ENCODE peak calls at places on chromosomes 16 and 17, in five cellular contexts. S, K, J, A and Q are unnamed samples.

GRCh38 chr16:77599793-77600415 is 122.4 kb upstream of the NUDT7 start:
- DNase-seq in S (no peak), K (peak; percentile 50), J (no peak), A (no peak), Q (peak; percentile 16)

GRCh38 chr17:43601280-43602050 is 55.3 kb upstream of the ETV4 start:
- DNase-seq in S (no peak), K (peak; percentile 43), J (peak; percentile 64), A (no peak), Q (no peak)

GRCh38 chr16:57748596-57748995 is 13.0 kb downstream of the KATNB1 start:
- DNase-seq in S (no peak), K (no peak), J (no peak), A (no peak), Q (no peak)

GRCh38 chr17:66304304-66305174 is 2.1 kb downstream of the PRKCA start:
- DNase-seq in S (no peak), K (peak; percentile 42), J (no peak), A (no peak), Q (no peak)

GRCh38 chr16:25228372-25228771 is 11.6 kb downstream of the AQP8 start:
- DNase-seq in S (no peak), K (no peak), J (no peak), A (no peak), Q (no peak)

GRCh38 chr17:78174870-78175642 is 6.7 kb downstream of the SYNGR2 start:
- DNase-seq in S (no peak), K (no peak), J (no peak), A (no peak), Q (no peak)

GRCh38 chr16:2852731-2853507 is 5.1 kb downstream of the PRSS22 start:
- DNase-seq in S (no peak), K (no peak), J (no peak), A (no peak), Q (no peak)

GRCh38 chr17:1228752-1229353 is 41.4 kb upstream of the BHLHA9 start:
- DNase-seq in S (no peak), K (no peak), J (no peak), A (no peak), Q (peak; percentile 31)

GRCh38 chr17:59329558-59330313 is 1.7 kb upstream of the YPEL2 start:
- DNase-seq in S (no peak), K (peak; percentile 75), J (peak; percentile 69), A (peak; percentile 53), Q (peak; percentile 63)

GRCh38 chr17:62703269-62703775 is 75.9 kb downstream of the MRC2 start:
- DNase-seq in S (no peak), K (peak; percentile 39), J (peak; percentile 49), A (no peak), Q (no peak)

GRCh38 chr17:80879723-80880649 is 111.7 kb upstream of the CHMP6 start:
- DNase-seq in S (no peak), K (no peak), J (peak; percentile 13), A (no peak), Q (peak; percentile 49)

GRCh38 chr17:81386646-81387234 is 8.5 kb upstream of the BAHCC1 start:
- DNase-seq in S (no peak), K (no peak), J (no peak), A (no peak), Q (peak; percentile 79)

GRCh38 chr17:81337449-81337848 is 42.3 kb upstream of the SLC38A10 start:
- DNase-seq in S (no peak), K (no peak), J (no peak), A (no peak), Q (no peak)

GRCh38 chr17:43341705-43342600 is 56.8 kb upstream of the ARL4D start:
- DNase-seq in S (no peak), K (peak; percentile 78), J (no peak), A (no peak), Q (no peak)

GRCh38 chr17:35709874-35710273 is 21.6 kb upstream of the RASL10B start:
- DNase-seq in S (no peak), K (peak; percentile 29), J (no peak), A (peak; percentile 38), Q (no peak)

GRCh38 chr17:62937636-62938035 is 28.4 kb upstream of the TANC2 start:
- DNase-seq in S (no peak), K (no peak), J (no peak), A (no peak), Q (no peak)

GRCh38 chr17:46013502-46014165 is 14.6 kb downstream of the STH start:
- DNase-seq in S (no peak), K (peak; percentile 24), J (no peak), A (no peak), Q (no peak)

GRCh38 chr17:32692179-32692578 is 184.7 kb downstream of the MYO1D start:
- DNase-seq in S (no peak), K (no peak), J (no peak), A (no peak), Q (no peak)

GRCh38 chr17:77085916-77086432 is 54.8 kb upstream of the SEC14L1 start:
- DNase-seq in S (no peak), K (no peak), J (no peak), A (no peak), Q (no peak)

GRCh38 chr17:72336026-72336803 is 215.4 kb downstream of the SOX9 start:
- DNase-seq in S (peak; percentile 40), K (peak; percentile 60), J (no peak), A (no peak), Q (no peak)

GRCh38 chr17:48037036-48037881 is at the start of gene COPZ2:
- DNase-seq in S (peak; percentile 92), K (peak; percentile 47), J (peak; percentile 72), A (no peak), Q (peak; percentile 68)

GRCh38 chr17:8326591-8327583 is 12.8 kb upstream of the ODF4 start:
- DNase-seq in S (no peak), K (peak; percentile 9), J (peak; percentile 38), A (no peak), Q (peak; percentile 56)
- TF ChIP-seq CTCF in S (no peak), K (no peak), J (no peak), A (no peak), Q (no peak)

GRCh38 chr16:30985401-30986128 is 558 bp downstream of the HSD3B7 start:
- DNase-seq in S (peak; percentile 91), K (no peak), J (peak; percentile 48), A (no peak), Q (no peak)
- TF ChIP-seq CTCF in S (no peak), K (peak; percentile 19), J (no peak), A (no peak), Q (no peak)

GRCh38 chr17:75153854-75154194 is 488 bp downstream of the JPT1 start:
- DNase-seq in S (no peak), K (no peak), J (no peak), A (no peak), Q (no peak)

GRCh38 chr17:75152971-75153853 is 1.1 kb downstream of the JPT1 start:
- DNase-seq in S (no peak), K (peak; percentile 29), J (no peak), A (no peak), Q (peak; percentile 48)

GRCh38 chr17:75155191-75155601 is 884 bp upstream of the JPT1 start:
- DNase-seq in S (no peak), K (no peak), J (no peak), A (no peak), Q (no peak)

GRCh38 chr17:75152523-75152922 is 1.8 kb downstream of the JPT1 start:
- DNase-seq in S (no peak), K (no peak), J (no peak), A (no peak), Q (no peak)

DNA sequence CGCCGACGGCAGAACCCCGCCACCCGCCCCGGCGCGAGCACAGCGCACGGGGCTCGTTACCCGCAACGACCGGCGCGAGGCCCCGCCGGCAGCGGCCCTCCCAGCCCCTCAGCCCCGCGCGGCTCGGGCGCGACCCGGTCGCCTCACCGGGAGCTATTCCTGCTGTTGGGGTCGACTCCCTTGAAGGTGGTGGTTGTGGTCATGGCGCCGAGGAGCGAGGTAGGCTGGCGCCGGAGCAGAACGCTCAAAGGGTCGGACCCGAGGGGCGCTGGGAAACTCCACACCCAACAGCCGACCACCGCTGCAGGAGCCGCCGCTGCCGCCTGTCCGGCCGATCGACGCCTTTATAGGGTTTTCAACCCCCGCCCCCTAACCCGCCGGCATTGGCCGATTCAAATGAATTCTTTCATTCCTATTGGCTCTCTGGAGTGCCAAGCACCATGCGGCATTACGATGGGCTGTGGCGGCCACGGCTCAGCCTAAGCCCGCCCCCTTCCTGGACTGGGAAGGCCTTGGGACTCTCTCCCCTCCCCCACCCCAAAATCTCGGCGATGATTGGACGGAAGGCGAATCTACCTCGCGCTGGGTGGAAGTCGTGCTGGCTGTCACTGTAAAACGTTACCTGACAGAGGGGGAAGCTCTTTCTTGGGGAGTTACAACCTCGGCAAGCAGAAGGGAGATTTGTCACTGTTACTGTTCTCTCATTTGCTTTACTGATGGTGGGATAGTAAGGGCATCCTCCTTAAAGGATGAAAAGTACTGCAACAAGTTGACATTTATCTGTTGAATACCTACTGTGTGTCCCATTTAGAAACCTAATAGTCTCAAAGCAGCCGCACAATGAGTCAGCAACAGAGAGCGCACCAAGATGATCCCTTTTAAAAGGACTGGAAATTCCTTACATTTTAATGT is at the start of gene JPT1:
- DNase-seq in S (peak; percentile 99), K (peak; percentile 99), J (peak; percentile 98), A (peak; percentile 97), Q (peak; percentile 97)
- TF ChIP-seq CTCF in S (no peak), K (no peak), J (no peak), A (no peak), Q (no peak)

GRCh38 chr17:39153541-39154111 is 2.2 kb upstream of the PLXDC1 start:
- DNase-seq in S (peak; percentile 99), K (peak; percentile 89), J (peak; percentile 95), A (peak; percentile 69), Q (peak; percentile 96)
- TF ChIP-seq CTCF in S (no peak), K (peak; percentile 18), J (peak; percentile 41), A (peak; percentile 16), Q (no peak)

GRCh38 chr16:60203525-60204124 is 1469.5 kb upstream of the GOT2 start:
- DNase-seq in S (no peak), K (peak; percentile 20), J (no peak), A (peak; percentile 3), Q (no peak)
- TF ChIP-seq CTCF in S (no peak), K (peak; percentile 43), J (peak; percentile 13), A (peak; percentile 65), Q (peak; percentile 51)

DNA sequence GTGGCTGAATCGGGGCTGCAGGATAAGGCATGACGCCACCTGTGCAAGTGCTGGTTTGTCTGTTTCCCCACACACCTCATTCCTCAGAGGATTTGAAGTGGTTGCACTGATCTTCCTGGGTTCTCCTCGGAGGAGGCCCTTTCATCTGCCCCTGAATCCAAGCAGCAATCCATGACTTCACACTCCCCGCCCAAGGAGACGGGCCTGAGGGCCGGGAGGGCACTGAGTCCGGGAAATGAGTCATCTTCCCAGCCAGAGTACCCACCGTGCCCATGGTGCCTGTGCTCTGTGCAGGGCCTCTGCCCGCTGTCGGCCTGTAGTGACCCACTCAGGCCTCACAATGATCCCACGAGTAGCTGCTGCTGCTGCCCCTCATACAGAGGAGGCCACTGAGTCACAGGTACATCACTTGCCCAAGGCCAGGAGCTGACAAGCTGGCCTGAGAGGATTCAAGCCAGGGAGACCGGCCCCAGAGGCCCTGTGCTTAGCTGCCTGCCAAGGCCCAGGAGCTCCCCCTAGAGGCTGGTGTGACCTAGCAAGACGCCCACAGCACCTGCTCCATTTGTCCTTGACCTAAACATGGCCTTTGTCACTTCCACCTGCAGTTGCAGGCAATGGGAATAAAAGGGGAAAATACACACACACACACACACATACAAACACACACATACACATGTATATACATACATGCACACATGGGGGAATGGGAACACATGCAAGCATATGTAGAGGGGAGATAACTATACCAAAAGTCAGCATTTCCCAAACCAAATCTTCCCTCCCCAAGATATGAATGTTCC is 240.0 kb downstream of the C16orf95 start:
- DNase-seq in S (peak; percentile 85), K (peak; percentile 46), J (no peak), A (no peak), Q (peak; percentile 67)
- TF ChIP-seq CTCF in S (no peak), K (peak; percentile 73), J (peak; percentile 38), A (peak; percentile 61), Q (peak; percentile 62)